ENCODE peak calls at places on chromosomes 1 and 21, in five cellular contexts. One of them, this sample, is unnamed.

GRCh38 chr1:38502772-38503171 is 356.8 kb downstream of the RRAGC start:
- DNase-seq in cardiac muscle cell: peak
- DNase-seq in spleen: no peak
- DNase-seq in tibial artery: no peak
- DNase-seq in Peyer's patch: no peak
- DNase-seq in this sample: no peak

GRCh38 chr1:6638226-6638625 is 13.6 kb downstream of the THAP3 start:
- DNase-seq in tibial artery: peak
- DNase-seq in spleen: no peak
- DNase-seq in cardiac muscle cell: no peak
- DNase-seq in Peyer's patch: peak
- DNase-seq in this sample: no peak

GRCh38 chr1:59730759-59731478 is 83.8 kb upstream of the HOOK1 start:
- DNase-seq in cardiac muscle cell: no peak
- DNase-seq in spleen: no peak
- DNase-seq in Peyer's patch: peak
- DNase-seq in tibial artery: peak
- DNase-seq in this sample: no peak

GRCh38 chr1:170162385-170163226 is 16.8 kb downstream of the NTMT2 start:
- DNase-seq in Peyer's patch: no peak
- DNase-seq in spleen: no peak
- DNase-seq in tibial artery: peak
- DNase-seq in cardiac muscle cell: peak
- DNase-seq in this sample: no peak

GRCh38 chr1:167289063-167289442 is 68.4 kb downstream of the POU2F1 start:
- DNase-seq in tibial artery: no peak
- DNase-seq in Peyer's patch: no peak
- DNase-seq in cardiac muscle cell: no peak
- DNase-seq in spleen: no peak
- DNase-seq in this sample: no peak

GRCh38 chr1:24910751-24911650 is 19.1 kb downstream of the RUNX3 start:
- DNase-seq in tibial artery: no peak
- DNase-seq in Peyer's patch: peak
- DNase-seq in spleen: peak
- DNase-seq in cardiac muscle cell: no peak
- DNase-seq in this sample: no peak

GRCh38 chr1:222892137-222892763 is 77.4 kb downstream of the DISP1 start:
- DNase-seq in Peyer's patch: no peak
- DNase-seq in spleen: no peak
- DNase-seq in cardiac muscle cell: peak
- DNase-seq in tibial artery: no peak
- DNase-seq in this sample: no peak

GRCh38 chr1:58689167-58689566 is 10.7 kb downstream of the MYSM1 start:
- DNase-seq in Peyer's patch: no peak
- DNase-seq in tibial artery: no peak
- DNase-seq in spleen: no peak
- DNase-seq in cardiac muscle cell: no peak
- DNase-seq in this sample: no peak

GRCh38 chr1:154809436-154810413 is 60.4 kb downstream of the KCNN3 start:
- DNase-seq in cardiac muscle cell: no peak
- DNase-seq in Peyer's patch: no peak
- DNase-seq in spleen: no peak
- DNase-seq in tibial artery: no peak
- DNase-seq in this sample: no peak

GRCh38 chr1:112359961-112360767 is 35.9 kb upstream of the CTTNBP2NL start:
- DNase-seq in tibial artery: peak
- DNase-seq in cardiac muscle cell: no peak
- DNase-seq in spleen: no peak
- DNase-seq in Peyer's patch: peak
- DNase-seq in this sample: no peak

GRCh38 chr1:15948091-15948591 is 27.8 kb downstream of the ZBTB17 start:
- DNase-seq in cardiac muscle cell: no peak
- DNase-seq in tibial artery: peak
- DNase-seq in spleen: peak
- DNase-seq in Peyer's patch: peak
- DNase-seq in this sample: no peak

GRCh38 chr1:106680922-106681321 is 375.6 kb upstream of the PRMT6 start:
- DNase-seq in Peyer's patch: no peak
- DNase-seq in tibial artery: no peak
- DNase-seq in cardiac muscle cell: peak
- DNase-seq in spleen: no peak
- DNase-seq in this sample: no peak

GRCh38 chr1:59718064-59718988 is 96.4 kb upstream of the HOOK1 start:
- DNase-seq in spleen: no peak
- DNase-seq in Peyer's patch: no peak
- DNase-seq in cardiac muscle cell: no peak
- DNase-seq in tibial artery: no peak
- DNase-seq in this sample: no peak

GRCh38 chr1:197917553-197917812 is 311 bp downstream of the LHX9 start:
- DNase-seq in cardiac muscle cell: no peak
- DNase-seq in tibial artery: no peak
- DNase-seq in spleen: no peak
- DNase-seq in Peyer's patch: no peak
- DNase-seq in this sample: no peak

DNA sequence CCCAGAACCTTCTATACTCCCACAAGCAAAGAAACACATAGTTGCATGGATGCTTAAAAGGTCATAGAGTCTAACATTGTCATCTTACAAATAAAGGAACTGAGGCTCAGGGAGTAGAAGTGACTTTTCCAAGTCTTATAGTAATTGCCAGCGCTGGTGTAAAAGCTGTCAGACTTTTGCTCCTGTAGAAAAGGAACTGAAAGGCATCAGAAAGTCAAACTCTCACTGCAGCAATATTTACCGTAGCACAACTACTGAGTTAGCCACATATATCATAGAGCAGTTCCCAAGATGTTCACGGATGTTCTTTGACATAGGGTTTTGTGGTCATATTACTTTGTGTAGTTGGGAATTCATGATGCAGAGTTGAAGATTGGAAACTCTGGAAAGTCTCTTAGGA is 16.6 kb upstream of the USP24 start:
- DNase-seq in Peyer's patch: no peak
- DNase-seq in tibial artery: no peak
- DNase-seq in cardiac muscle cell: no peak
- DNase-seq in spleen: no peak
- DNase-seq in this sample: no peak
- H3K27ac ChIP-seq in Peyer's patch: no peak
- H3K27ac ChIP-seq in tibial artery: no peak
- H3K27ac ChIP-seq in cardiac muscle cell: no peak
- H3K27ac ChIP-seq in spleen: no peak
- H3K27ac ChIP-seq in this sample: no peak

DNA sequence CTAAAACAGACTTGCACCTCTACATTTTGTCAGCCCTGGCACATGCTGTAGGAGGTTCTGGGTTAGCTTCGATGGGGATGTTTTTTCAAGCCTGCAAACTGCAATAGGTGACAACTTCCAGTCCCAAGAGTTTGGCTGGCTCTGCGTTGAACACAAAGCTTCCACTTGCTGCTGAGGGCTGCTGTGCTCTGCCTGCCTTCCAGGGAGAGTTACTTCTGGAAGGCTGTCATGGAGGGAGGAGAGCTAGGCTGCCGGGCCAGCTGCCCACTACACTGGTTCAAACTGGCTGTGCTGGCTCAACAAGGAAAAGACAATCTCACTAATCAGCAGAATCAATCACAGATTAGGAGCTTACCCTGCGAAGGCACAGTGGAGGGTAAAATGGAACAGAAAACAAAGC is 46.7 kb upstream of the PPP2R5A start:
- DNase-seq in spleen: no peak
- DNase-seq in cardiac muscle cell: no peak
- DNase-seq in tibial artery: peak
- DNase-seq in Peyer's patch: no peak
- DNase-seq in this sample: peak
- H3K27ac ChIP-seq in spleen: no peak
- H3K27ac ChIP-seq in cardiac muscle cell: peak
- H3K27ac ChIP-seq in tibial artery: peak
- H3K27ac ChIP-seq in Peyer's patch: no peak
- H3K27ac ChIP-seq in this sample: peak

GRCh38 chr1:21914468-21914867 is 22.6 kb downstream of the HSPG2 start:
- DNase-seq in spleen: no peak
- DNase-seq in tibial artery: no peak
- DNase-seq in Peyer's patch: no peak
- DNase-seq in cardiac muscle cell: no peak
- DNase-seq in this sample: no peak
- H3K27ac ChIP-seq in spleen: peak
- H3K27ac ChIP-seq in tibial artery: peak
- H3K27ac ChIP-seq in Peyer's patch: peak
- H3K27ac ChIP-seq in cardiac muscle cell: peak
- H3K27ac ChIP-seq in this sample: no peak

GRCh38 chr1:210250998-210251679 is 18.5 kb downstream of the SERTAD4 start:
- DNase-seq in Peyer's patch: peak
- DNase-seq in cardiac muscle cell: peak
- DNase-seq in tibial artery: peak
- DNase-seq in spleen: no peak
- DNase-seq in this sample: peak
- H3K27ac ChIP-seq in Peyer's patch: peak
- H3K27ac ChIP-seq in cardiac muscle cell: no peak
- H3K27ac ChIP-seq in tibial artery: peak
- H3K27ac ChIP-seq in spleen: no peak
- H3K27ac ChIP-seq in this sample: peak

DNA sequence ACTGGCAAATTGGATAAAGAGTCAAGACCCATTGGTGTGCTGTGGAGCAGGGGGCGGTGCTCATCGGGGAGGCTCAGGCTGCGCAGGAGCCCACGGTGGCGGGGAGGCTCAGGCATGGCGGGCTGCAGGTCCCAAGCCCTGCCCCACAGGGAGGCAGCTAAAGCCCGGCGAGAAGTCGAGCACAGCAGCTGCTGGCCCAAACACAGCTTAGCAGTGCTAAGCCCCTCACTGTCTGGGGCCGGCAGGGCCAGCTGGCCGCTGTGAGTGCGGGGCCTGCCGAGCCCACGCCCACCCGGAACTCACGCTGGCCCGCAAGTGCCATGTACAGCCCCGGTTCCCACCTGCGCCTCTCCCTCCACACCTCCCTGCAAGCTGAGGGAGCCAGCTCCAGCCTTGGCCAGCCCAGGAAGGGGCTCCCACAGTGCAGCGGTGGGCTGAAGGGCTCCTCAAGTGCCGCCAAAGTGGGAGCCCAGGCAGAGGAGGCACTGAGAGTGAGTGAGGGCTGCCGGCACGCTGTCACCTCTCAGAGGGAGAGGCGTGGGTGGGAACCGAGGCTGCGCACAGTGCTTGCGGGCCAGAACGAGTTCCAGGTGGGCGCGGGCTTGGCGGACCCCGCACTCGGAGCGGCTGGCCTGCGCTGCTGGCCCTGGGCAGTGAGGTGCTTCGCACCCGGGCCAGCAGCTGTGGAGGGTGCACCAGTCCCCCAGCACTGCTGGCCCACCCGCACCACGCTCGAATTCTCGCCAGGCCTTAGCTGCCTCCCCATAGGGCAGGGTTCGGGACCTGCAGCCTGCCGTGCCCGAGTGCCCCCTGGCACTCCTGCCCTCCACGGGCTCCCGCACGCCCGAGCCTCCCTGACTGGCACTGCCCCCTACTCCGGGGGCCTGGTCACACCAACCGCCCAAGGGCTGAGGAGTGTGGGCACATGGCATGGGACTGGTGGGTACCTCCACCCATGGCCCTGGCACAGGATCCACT is 263.4 kb downstream of the GPR52 start:
- DNase-seq in cardiac muscle cell: no peak
- DNase-seq in tibial artery: no peak
- DNase-seq in spleen: no peak
- DNase-seq in Peyer's patch: no peak
- DNase-seq in this sample: no peak
- H3K27ac ChIP-seq in cardiac muscle cell: no peak
- H3K27ac ChIP-seq in tibial artery: no peak
- H3K27ac ChIP-seq in spleen: no peak
- H3K27ac ChIP-seq in Peyer's patch: no peak
- H3K27ac ChIP-seq in this sample: no peak

GRCh38 chr1:54355931-54356679 is 50.1 kb downstream of the SSBP3 start:
- DNase-seq in cardiac muscle cell: peak
- DNase-seq in tibial artery: no peak
- DNase-seq in spleen: no peak
- DNase-seq in Peyer's patch: no peak
- DNase-seq in this sample: no peak
- H3K27ac ChIP-seq in cardiac muscle cell: peak
- H3K27ac ChIP-seq in tibial artery: no peak
- H3K27ac ChIP-seq in spleen: peak
- H3K27ac ChIP-seq in Peyer's patch: no peak
- H3K27ac ChIP-seq in this sample: no peak

DNA sequence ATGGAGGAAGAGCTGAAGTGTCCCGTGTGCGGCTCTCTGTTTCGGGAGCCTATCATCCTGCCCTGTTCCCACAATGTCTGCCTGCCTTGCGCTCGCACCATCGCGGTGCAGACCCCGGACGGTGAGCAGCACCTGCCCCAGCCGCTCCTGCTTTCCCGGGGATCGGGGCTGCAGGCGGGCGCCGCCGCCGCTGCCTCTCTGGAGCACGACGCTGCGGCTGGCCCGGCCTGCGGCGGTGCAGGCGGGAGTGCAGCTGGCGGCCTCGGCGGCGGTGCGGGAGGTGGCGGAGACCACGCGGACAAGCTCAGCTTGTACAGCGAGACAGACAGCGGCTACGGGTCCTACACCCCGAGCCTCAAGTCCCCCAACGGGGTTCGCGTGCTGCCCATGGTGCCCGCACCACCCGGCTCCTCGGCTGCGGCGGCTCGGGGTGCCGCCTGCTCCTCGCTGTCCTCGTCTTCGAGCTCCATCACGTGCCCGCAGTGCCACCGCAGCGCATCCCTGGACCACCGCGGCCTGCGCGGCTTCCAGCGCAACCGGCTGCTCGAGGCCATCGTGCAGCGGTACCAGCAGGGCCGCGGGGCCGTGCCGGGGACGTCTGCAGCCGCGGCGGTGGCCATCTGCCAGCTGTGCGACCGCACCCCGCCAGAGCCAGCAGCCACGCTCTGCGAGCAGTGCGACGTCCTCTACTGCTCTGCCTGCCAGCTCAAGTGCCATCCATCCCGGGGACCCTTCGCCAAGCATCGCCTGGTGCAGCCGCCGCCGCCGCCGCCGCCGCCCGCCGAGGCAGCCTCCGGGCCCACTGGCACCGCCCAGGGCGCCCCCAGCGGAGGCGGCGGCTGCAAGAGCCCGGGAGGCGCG is 1.3 kb downstream of the TRIM67 start:
- DNase-seq in cardiac muscle cell: no peak
- DNase-seq in spleen: no peak
- DNase-seq in tibial artery: no peak
- DNase-seq in Peyer's patch: no peak
- DNase-seq in this sample: no peak
- H3K27ac ChIP-seq in cardiac muscle cell: no peak
- H3K27ac ChIP-seq in spleen: no peak
- H3K27ac ChIP-seq in tibial artery: no peak
- H3K27ac ChIP-seq in Peyer's patch: no peak
- H3K27ac ChIP-seq in this sample: no peak

GRCh38 chr21:29104239-29104708 is 26.2 kb upstream of the MAP3K7CL start:
- DNase-seq in cardiac muscle cell: no peak
- DNase-seq in Peyer's patch: no peak
- DNase-seq in spleen: no peak
- DNase-seq in tibial artery: no peak
- DNase-seq in this sample: no peak
- H3K27ac ChIP-seq in cardiac muscle cell: no peak
- H3K27ac ChIP-seq in Peyer's patch: peak
- H3K27ac ChIP-seq in spleen: no peak
- H3K27ac ChIP-seq in tibial artery: no peak
- H3K27ac ChIP-seq in this sample: no peak

GRCh38 chr1:201740609-201741231 is 88.2 kb upstream of the IPO9 start:
- DNase-seq in Peyer's patch: peak
- DNase-seq in spleen: no peak
- DNase-seq in tibial artery: no peak
- DNase-seq in cardiac muscle cell: no peak
- DNase-seq in this sample: no peak
- H3K27ac ChIP-seq in Peyer's patch: peak
- H3K27ac ChIP-seq in spleen: no peak
- H3K27ac ChIP-seq in tibial artery: peak
- H3K27ac ChIP-seq in cardiac muscle cell: peak
- H3K27ac ChIP-seq in this sample: peak